ENCODE peak calls at places on chromosomes 1 and 21, in five cellular contexts. L is neural progenitor cell, C is Daoy, Q is myocyte, X is AG10803. K is an unnamed sample.

GRCh38 chr1:162736184-162736583 is 54.3 kb upstream of the HSD17B7 start:
- DNase-seq in X (no peak), L (no peak), C (no peak), Q (no peak), K (no peak)

GRCh38 chr1:26127235-26128163 is 15.9 kb downstream of the PDIK1L start:
- DNase-seq in C (peak; percentile 44), X (no peak), L (no peak), Q (no peak), K (no peak)

GRCh38 chr1:179143332-179143731 is 61.5 kb downstream of the TOR3A start:
- DNase-seq in Q (peak; percentile 87), C (peak; percentile 75), L (no peak), X (peak; percentile 96), K (peak; percentile 95)

GRCh38 chr1:240967070-240967724 is 355.2 kb upstream of the GREM2 start:
- DNase-seq in Q (peak; percentile 24), L (peak; percentile 39), C (no peak), X (peak; percentile 3), K (peak; percentile 35)

GRCh38 chr1:215645182-215645581 is 78.1 kb downstream of the KCTD3 start:
- DNase-seq in L (no peak), C (no peak), Q (no peak), X (no peak), K (no peak)

GRCh38 chr1:231188072-231188471 is 26.2 kb downstream of the TRIM67 start:
- DNase-seq in L (no peak), X (no peak), Q (no peak), C (no peak), K (no peak)

GRCh38 chr1:3009021-3009420 is 12.2 kb upstream of the ACTRT2 start:
- DNase-seq in L (no peak), Q (no peak), X (no peak), C (no peak), K (no peak)

GRCh38 chr1:225931270-225932129 is 7.5 kb upstream of the PYCR2 start:
- DNase-seq in C (no peak), Q (no peak), L (no peak), X (no peak), K (no peak)

GRCh38 chr1:43711049-43711448 is 3.7 kb downstream of the ST3GAL3 start:
- DNase-seq in Q (peak; percentile 49), C (peak; percentile 76), X (peak; percentile 80), L (no peak), K (peak; percentile 89)

GRCh38 chr1:83978056-83978455 is 20.9 kb downstream of the TTLL7 start:
- DNase-seq in C (no peak), Q (peak; percentile 49), L (no peak), X (no peak), K (no peak)

GRCh38 chr1:29506678-29507225 is 270.4 kb downstream of the PTPRU start:
- DNase-seq in L (no peak), X (no peak), Q (no peak), C (no peak), K (no peak)

GRCh38 chr1:237181731-237182317 is 139.8 kb downstream of the RYR2 start:
- DNase-seq in C (peak; percentile 32), Q (peak; percentile 5), L (no peak), X (no peak), K (no peak)

GRCh38 chr1:2104621-2105427 is 54.6 kb downstream of the PRKCZ start:
- DNase-seq in Q (no peak), X (no peak), L (peak; percentile 41), C (peak; percentile 78), K (no peak)

GRCh38 chr1:105087496-105087895 is 1337.8 kb downstream of the AMY1C start:
- DNase-seq in Q (no peak), X (no peak), L (no peak), C (peak; percentile 29), K (no peak)

GRCh38 chr1:101221945-101222429 is 14.8 kb upstream of the S1PR1 start:
- DNase-seq in C (no peak), Q (no peak), X (no peak), L (no peak), K (no peak)

GRCh38 chr1:41523981-41524675 is 39.6 kb upstream of the EDN2 start:
- DNase-seq in Q (no peak), L (no peak), C (no peak), X (no peak), K (no peak)

GRCh38 chr1:179509384-179509783 is 66.4 kb downstream of the NPHS2 start:
- DNase-seq in L (no peak), C (no peak), X (no peak), Q (no peak), K (no peak)

GRCh38 chr1:96072021-96072420 is 649.6 kb upstream of the PTBP2 start:
- DNase-seq in L (no peak), C (no peak), X (peak; percentile 4), Q (no peak), K (no peak)

GRCh38 chr21:45724345-45724961 is 80.9 kb downstream of the PCBP3 start:
- DNase-seq in X (no peak), C (no peak), Q (peak; percentile 91), L (no peak), K (no peak)

GRCh38 chr1:210022044-210022443 is 84.0 kb downstream of the SYT14 start:
- DNase-seq in L (no peak), X (no peak), C (no peak), Q (no peak), K (no peak)

GRCh38 chr1:23251812-23252211 is 34.5 kb upstream of the HTR1D start:
- DNase-seq in X (no peak), L (no peak), Q (no peak), C (no peak), K (peak; percentile 9)

GRCh38 chr1:95829581-95829980 is 595.6 kb downstream of the RWDD3 start:
- DNase-seq in C (no peak), X (no peak), L (no peak), Q (no peak), K (no peak)

GRCh38 chr1:18907021-18907913 is 4.9 kb upstream of the ALDH4A1 start:
- DNase-seq in C (peak; percentile 55), Q (peak; percentile 78), L (peak; percentile 80), X (peak; percentile 53), K (peak; percentile 73)